ENCODE peak calls at places on chromosomes 3 and 15, in four cellular contexts. D, Z, S and B are unnamed samples.

GRCh38 chr15:78129098-78130011 is 1.9 kb downstream of the CIB2 start:
- DNase-seq in Z (no peak), D (no peak), S (no peak), B (peak; percentile 1)

GRCh38 chr15:80474751-80475295 is 70.6 kb downstream of the ARNT2 start:
- DNase-seq in S (no peak), Z (no peak), D (no peak), B (no peak)

GRCh38 chr3:131501949-131502348 is 822 bp downstream of the MRPL3 start:
- DNase-seq in Z (no peak), S (no peak), D (no peak), B (no peak)

GRCh38 chr15:57152133-57152532 is 224.2 kb upstream of the CGNL1 start:
- DNase-seq in S (no peak), D (no peak), Z (no peak), B (no peak)

GRCh38 chr3:190618349-190619030 is 104.6 kb downstream of the IL1RAP start:
- DNase-seq in Z (no peak), D (no peak), S (no peak), B (no peak)

GRCh38 chr15:49877117-49877860 is 241.7 kb downstream of the ATP8B4 start:
- DNase-seq in Z (no peak), S (no peak), D (no peak), B (no peak)

GRCh38 chr15:45023659-45024320 is 795 bp downstream of the SORD start:
- DNase-seq in S (no peak), Z (no peak), D (no peak), B (no peak)

GRCh38 chr3:124714218-124714853 is 15.9 kb upstream of the UMPS start:
- DNase-seq in D (no peak), Z (no peak), S (no peak), B (no peak)

GRCh38 chr3:29718661-29719065 is 437.8 kb downstream of the RBMS3 start:
- DNase-seq in Z (no peak), S (no peak), D (no peak), B (no peak)

GRCh38 chr15:73957276-73957675 is 31.0 kb downstream of the LOXL1 start:
- DNase-seq in Z (no peak), D (no peak), S (no peak), B (no peak)

GRCh38 chr3:17973559-17973906 is 231.1 kb upstream of the TBC1D5 start:
- DNase-seq in Z (no peak), S (no peak), D (no peak), B (no peak)

GRCh38 chr15:45616901-45617323 is 17.9 kb upstream of the SQOR start:
- DNase-seq in Z (no peak), S (no peak), D (no peak), B (no peak)

GRCh38 chr15:89814112-89814742 is 425 bp downstream of the ANPEP start:
- DNase-seq in Z (no peak), D (no peak), S (peak; percentile 44), B (no peak)

GRCh38 chr15:36814085-36814484 is 234.7 kb downstream of the CDIN1 start:
- DNase-seq in S (no peak), Z (no peak), D (no peak), B (no peak)

GRCh38 chr3:110327870-110328269 is 743.7 kb upstream of the NECTIN3 start:
- DNase-seq in D (no peak), Z (no peak), S (no peak), B (no peak)

GRCh38 chr3:185503467-185503975 is 4.7 kb upstream of the TMEM41A start:
- DNase-seq in S (no peak), D (no peak), Z (no peak), B (no peak)